ENCODE peak calls at places on chromosome X, in eight cellular contexts. O is A549; S is neural progenitor cell; G is GM23248; F is lung; K is effector memory CD4-positive, alpha-beta T cell; M is upper lobe of right lung; J is heart left ventricle. L is an unnamed sample.

GRCh38 chrX:132463411-132463810 is 25.4 kb downstream of the MBNL3 start:
- DNase-seq in O (peak), S (peak), G (no peak), F (no peak), K (no peak), M (no peak), J (no peak), L (no peak)

GRCh38 chrX:119990409-119990994 is 47.0 kb upstream of the NKAP start:
- DNase-seq in O (no peak), S (peak), G (no peak), F (no peak), K (no peak), M (no peak), J (no peak), L (no peak)

GRCh38 chrX:38941675-38942074 is 140.4 kb downstream of the MID1IP1 start:
- DNase-seq in O (peak), S (no peak), G (peak), F (no peak), K (no peak), M (no peak), J (no peak), L (no peak)

GRCh38 chrX:133908223-133908622 is 77.2 kb downstream of the GPC3 start:
- DNase-seq in O (no peak), S (no peak), G (no peak), F (no peak), K (no peak), M (no peak), J (no peak), L (no peak)

GRCh38 chrX:1851527-1851926 is 236.7 kb downstream of the ASMT start:
- DNase-seq in O (no peak), S (no peak), G (no peak), F (no peak), K (no peak), M (peak), J (no peak), L (no peak)

GRCh38 chrX:42519666-42520231 is 258.2 kb downstream of the PPP1R2C start:
- DNase-seq in O (peak), S (no peak), G (peak), F (no peak), K (no peak), M (no peak), J (no peak), L (no peak)

GRCh38 chrX:20739038-20739745 is 472.5 kb upstream of the RPS6KA3 start:
- DNase-seq in O (no peak), S (no peak), G (no peak), F (no peak), K (no peak), M (no peak), J (no peak), L (no peak)

GRCh38 chrX:53357799-53358530 is 64.5 kb downstream of the SMC1A start:
- DNase-seq in O (peak), S (peak), G (peak), F (no peak), K (no peak), M (no peak), J (no peak), L (peak)

GRCh38 chrX:110851780-110852179 is 56.2 kb upstream of the CHRDL1 start:
- DNase-seq in O (peak), S (no peak), G (peak), F (no peak), K (no peak), M (no peak), J (no peak), L (no peak)

GRCh38 chrX:75156537-75156945 is 458 bp upstream of the ABCB7 start:
- DNase-seq in O (peak), S (no peak), G (peak), F (no peak), K (no peak), M (no peak), J (no peak), L (peak)

GRCh38 chrX:150365953-150366911 is 3.1 kb downstream of the MAMLD1 start:
- DNase-seq in O (peak), S (peak), G (peak), F (peak), K (no peak), M (peak), J (peak), L (peak)

GRCh38 chrX:29867971-29868370 is 347.4 kb upstream of the MAGEB2 start:
- DNase-seq in O (no peak), S (no peak), G (no peak), F (no peak), K (no peak), M (no peak), J (no peak), L (no peak)

GRCh38 chrX:64330284-64330683 is 65.0 kb downstream of the MTMR8 start:
- DNase-seq in O (no peak), S (no peak), G (no peak), F (no peak), K (no peak), M (no peak), J (no peak), L (no peak)
- H3K4me3 ChIP-seq in O (no peak), S (no peak), G (no peak), F (no peak), K (no peak), M (no peak), J (no peak), L (no peak)

DNA sequence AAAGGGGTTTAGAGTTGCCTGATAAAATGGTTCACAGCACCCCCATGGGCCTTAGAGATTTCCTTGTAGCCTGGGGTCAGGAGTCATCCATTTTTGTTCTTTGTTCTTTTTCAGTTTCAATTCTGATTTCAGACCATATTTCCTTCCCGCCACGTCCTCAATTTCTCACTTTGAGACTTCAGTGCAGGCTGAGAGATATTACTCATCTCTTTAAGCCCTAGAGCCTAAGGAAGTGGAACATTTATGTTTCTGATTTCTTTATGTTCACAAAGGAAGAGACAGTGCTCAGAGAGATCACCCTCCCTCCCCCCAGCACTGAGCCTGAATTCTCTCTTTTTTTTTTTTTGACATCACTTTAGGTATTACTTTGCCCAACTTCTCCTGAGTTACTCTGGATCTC is 56.3 kb downstream of the MSN start:
- DNase-seq in O (no peak), S (no peak), G (peak), F (no peak), K (no peak), M (no peak), J (no peak), L (no peak)
- H3K27ac ChIP-seq in O (no peak), S (no peak), G (peak), F (no peak), K (peak), M (no peak), J (no peak), L (no peak)

GRCh38 chrX:49878834-49879655 is at the start of gene USP27X:
- DNase-seq in O (peak), S (peak), G (peak), F (peak), K (peak), M (peak), J (peak), L (peak)

GRCh38 chrX:49878128-49878833 is 1.0 kb upstream of the USP27X start:
- DNase-seq in O (no peak), S (peak), G (no peak), F (no peak), K (no peak), M (no peak), J (no peak), L (peak)

GRCh38 chrX:49879656-49880277 is 483 bp downstream of the USP27X start:
- DNase-seq in O (no peak), S (no peak), G (peak), F (no peak), K (no peak), M (no peak), J (no peak), L (no peak)

GRCh38 chrX:49877397-49878101 is 1.7 kb upstream of the USP27X start:
- DNase-seq in O (no peak), S (no peak), G (no peak), F (no peak), K (no peak), M (no peak), J (no peak), L (no peak)

DNA sequence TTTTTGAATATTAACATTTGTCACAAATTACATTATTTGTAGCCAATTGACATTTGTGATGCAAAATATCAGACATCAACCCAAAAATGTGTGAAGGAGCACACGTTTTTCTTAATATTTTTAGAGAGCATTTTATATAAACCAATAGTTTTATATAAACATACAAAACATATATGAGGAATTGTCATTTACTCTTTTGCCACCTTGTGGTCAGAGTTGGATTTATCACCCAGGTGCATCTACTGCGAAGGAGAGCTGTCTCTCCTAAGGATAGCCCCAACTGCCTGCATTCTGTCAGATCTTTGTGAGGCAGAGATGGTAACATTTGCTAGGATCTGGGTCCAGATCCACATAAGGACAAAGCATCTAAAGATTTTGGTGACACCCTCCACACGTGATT is 2.5 kb upstream of the USP27X start:
- DNase-seq in O (peak), S (peak), G (peak), F (no peak), K (no peak), M (no peak), J (no peak), L (no peak)
- H3K4me3 ChIP-seq in O (no peak), S (no peak), G (no peak), F (no peak), K (no peak), M (no peak), J (no peak), L (no peak)

DNA sequence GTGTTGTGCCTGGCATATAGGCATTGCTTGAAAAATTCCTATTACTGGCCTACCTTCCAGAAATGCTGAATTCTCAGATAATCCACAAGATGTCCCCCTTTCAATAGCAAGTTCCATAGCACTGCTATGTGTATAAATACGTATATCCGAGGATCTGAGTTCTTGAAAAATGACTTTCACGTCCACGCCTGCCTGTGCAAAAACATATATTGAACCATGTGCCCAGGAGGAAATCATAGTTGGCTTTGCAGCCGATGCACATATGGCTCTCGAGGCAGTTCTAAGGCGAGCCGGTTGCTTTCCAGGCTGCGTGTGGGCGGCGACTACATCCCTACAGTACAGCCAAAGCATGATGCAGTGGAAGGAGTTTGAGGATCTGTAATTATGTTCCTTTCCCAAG is 55.4 kb upstream of the ESX1 start:
- DNase-seq in O (peak), S (no peak), G (peak), F (no peak), K (no peak), M (no peak), J (no peak), L (no peak)
- H3K27ac ChIP-seq in O (no peak), S (no peak), G (peak), F (no peak), K (no peak), M (no peak), J (no peak), L (no peak)

DNA sequence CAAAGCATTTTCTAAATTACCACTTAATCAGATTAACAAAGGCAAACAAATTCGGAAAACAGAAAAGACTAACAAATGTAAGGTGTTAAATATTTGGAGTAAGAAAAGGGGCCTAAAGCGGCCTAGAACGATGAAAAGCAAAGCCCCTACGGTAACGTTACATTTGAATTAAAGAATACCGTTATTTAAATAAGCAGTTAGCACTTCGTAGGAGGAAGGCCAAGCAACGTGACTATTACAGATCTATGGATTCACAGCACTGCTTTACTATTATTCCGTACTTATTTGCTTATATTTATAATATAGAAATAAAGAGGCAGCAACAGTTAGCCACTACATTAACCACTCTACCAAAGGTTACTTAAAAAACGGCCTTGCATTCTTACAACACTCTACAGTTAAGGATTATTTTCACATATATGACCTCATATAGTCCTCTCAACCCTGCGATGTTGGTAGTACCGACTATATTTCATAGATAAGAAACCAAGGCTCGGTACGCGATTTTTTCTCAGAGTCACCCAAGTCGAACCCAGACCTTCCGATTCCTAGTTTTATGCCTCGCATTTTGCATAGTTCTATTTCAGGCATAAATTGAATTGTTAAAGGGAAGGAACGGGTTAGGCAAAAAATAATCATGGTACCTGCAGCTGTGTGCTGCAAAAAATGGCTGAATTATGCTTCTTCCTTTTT is 2.9 kb downstream of the KLHL15 start:
- DNase-seq in O (no peak), S (peak), G (peak), F (no peak), K (no peak), M (no peak), J (no peak), L (no peak)
- H3K4me3 ChIP-seq in O (peak), S (peak), G (peak), F (peak), K (peak), M (peak), J (peak), L (no peak)

GRCh38 chrX:47595701-47596655 is 13.7 kb downstream of the TIMP1 start:
- DNase-seq in O (no peak), S (no peak), G (peak), F (no peak), K (no peak), M (no peak), J (no peak), L (no peak)
- H3K27ac ChIP-seq in O (no peak), S (no peak), G (no peak), F (no peak), K (no peak), M (no peak), J (peak), L (no peak)

GRCh38 chrX:71541546-71542022 is 8.7 kb downstream of the OGT start:
- DNase-seq in O (no peak), S (no peak), G (peak), F (no peak), K (no peak), M (no peak), J (no peak), L (no peak)

GRCh38 chrX:71543316-71543715 is 10.4 kb downstream of the OGT start:
- DNase-seq in O (peak), S (no peak), G (peak), F (no peak), K (no peak), M (no peak), J (no peak), L (no peak)

GRCh38 chrX:71540801-71541545 is 8.1 kb downstream of the OGT start:
- DNase-seq in O (no peak), S (no peak), G (no peak), F (no peak), K (no peak), M (no peak), J (no peak), L (no peak)

GRCh38 chrX:71542825-71543224 is 9.9 kb downstream of the OGT start:
- DNase-seq in O (no peak), S (no peak), G (peak), F (no peak), K (no peak), M (no peak), J (no peak), L (no peak)

GRCh38 chrX:71542411-71542810 is 9.5 kb downstream of the OGT start:
- DNase-seq in O (no peak), S (no peak), G (peak), F (no peak), K (no peak), M (no peak), J (no peak), L (no peak)
- H3K4me3 ChIP-seq in O (no peak), S (no peak), G (peak), F (no peak), K (no peak), M (no peak), J (no peak), L (no peak)